ENCODE peak calls at places on chromosomes 6 and 20, in five cellular contexts. G is neural progenitor cell, T is uterus, A is tibial artery, M is H1. R is an unnamed sample.

GRCh38 chr6:135801755-135802154 is 49.7 kb upstream of the PDE7B start:
- DNase-seq in G (no peak), T (no peak), A (no peak), M (no peak), R (no peak)

GRCh38 chr6:6225885-6226284 is 94.6 kb downstream of the F13A1 start:
- DNase-seq in G (no peak), T (no peak), A (no peak), M (no peak), R (no peak)

GRCh38 chr6:15518878-15519277 is 143.9 kb downstream of the DTNBP1 start:
- DNase-seq in G (no peak), T (no peak), A (no peak), M (no peak), R (no peak)

GRCh38 chr20:23205656-23206055 is 119.5 kb upstream of the CD93 start:
- DNase-seq in G (peak), T (peak), A (peak), M (peak), R (peak)

GRCh38 chr6:46056906-46057529 is 41.4 kb upstream of the CLIC5 start:
- DNase-seq in G (no peak), T (no peak), A (no peak), M (no peak), R (no peak)

GRCh38 chr6:24910331-24910849 is 25.4 kb downstream of the RIPOR2 start:
- DNase-seq in G (peak), T (peak), A (no peak), M (peak), R (no peak)

GRCh38 chr6:163963205-163964120 is 548.9 kb downstream of the QKI start:
- DNase-seq in G (no peak), T (no peak), A (no peak), M (no peak), R (no peak)

GRCh38 chr6:114327074-114327473 is 15.7 kb downstream of the HS3ST5 start:
- DNase-seq in G (no peak), T (no peak), A (no peak), M (no peak), R (no peak)

GRCh38 chr6:80163754-80164187 is 57.3 kb downstream of the BCKDHB start:
- DNase-seq in G (no peak), T (no peak), A (no peak), M (no peak), R (no peak)

GRCh38 chr6:149999636-150000035 is 25.7 kb downstream of the RAET1L start:
- DNase-seq in G (no peak), T (no peak), A (no peak), M (no peak), R (no peak)

GRCh38 chr6:166046232-166046631 is 121.4 kb downstream of the TBXT start:
- DNase-seq in G (no peak), T (no peak), A (no peak), M (no peak), R (no peak)

GRCh38 chr6:112833546-112834215 is 486.6 kb downstream of the RFPL4B start:
- DNase-seq in G (no peak), T (no peak), A (no peak), M (no peak), R (no peak)

GRCh38 chr6:14086701-14087100 is 30.9 kb upstream of the CD83 start:
- DNase-seq in G (no peak), T (no peak), A (no peak), M (no peak), R (no peak)

GRCh38 chr6:139037490-139037889 is 8.9 kb downstream of the ABRACL start:
- DNase-seq in G (no peak), T (no peak), A (no peak), M (no peak), R (no peak)

GRCh38 chr6:32604434-32604877 is 14.8 kb upstream of the HLA-DRB1 start:
- DNase-seq in G (no peak), T (no peak), A (no peak), M (no peak), R (no peak)

GRCh38 chr6:130033999-130034814 is 15.8 kb downstream of the L3MBTL3 start:
- DNase-seq in G (no peak), T (peak), A (no peak), M (no peak), R (no peak)

GRCh38 chr6:22003219-22003779 is 293.5 kb downstream of the PRL start:
- DNase-seq in G (no peak), T (no peak), A (no peak), M (no peak), R (no peak)

GRCh38 chr6:140774080-140774505 is 1358.6 kb upstream of the GJE1 start:
- DNase-seq in G (no peak), T (no peak), A (no peak), M (no peak), R (no peak)
- H3K4me3 ChIP-seq in G (no peak), T (no peak), A (no peak), M (no peak), R (no peak)

GRCh38 chr6:41546475-41546865 is 289 bp downstream of the FOXP4 start:
- DNase-seq in G (no peak), T (no peak), A (no peak), M (no peak), R (no peak)
- H3K4me3 ChIP-seq in G (peak), T (peak), A (peak), M (peak), R (peak)

GRCh38 chr6:152637422-152638047 is 373 bp upstream of the SYNE1 start:
- DNase-seq in G (no peak), T (no peak), A (no peak), M (no peak), R (no peak)
- H3K4me3 ChIP-seq in G (peak), T (peak), A (peak), M (peak), R (peak)

GRCh38 chr6:38453302-38453701 is 186.4 kb downstream of the BTBD9 start:
- DNase-seq in G (no peak), T (no peak), A (no peak), M (no peak), R (no peak)

GRCh38 chr6:38452816-38453215 is 186.9 kb downstream of the BTBD9 start:
- DNase-seq in G (no peak), T (no peak), A (no peak), M (no peak), R (no peak)

GRCh38 chr6:38445321-38445720 is 194.4 kb downstream of the BTBD9 start:
- DNase-seq in G (no peak), T (no peak), A (no peak), M (no peak), R (no peak)

GRCh38 chr6:38445912-38446311 is 193.8 kb downstream of the BTBD9 start:
- DNase-seq in G (no peak), T (no peak), A (no peak), M (no peak), R (no peak)

DNA sequence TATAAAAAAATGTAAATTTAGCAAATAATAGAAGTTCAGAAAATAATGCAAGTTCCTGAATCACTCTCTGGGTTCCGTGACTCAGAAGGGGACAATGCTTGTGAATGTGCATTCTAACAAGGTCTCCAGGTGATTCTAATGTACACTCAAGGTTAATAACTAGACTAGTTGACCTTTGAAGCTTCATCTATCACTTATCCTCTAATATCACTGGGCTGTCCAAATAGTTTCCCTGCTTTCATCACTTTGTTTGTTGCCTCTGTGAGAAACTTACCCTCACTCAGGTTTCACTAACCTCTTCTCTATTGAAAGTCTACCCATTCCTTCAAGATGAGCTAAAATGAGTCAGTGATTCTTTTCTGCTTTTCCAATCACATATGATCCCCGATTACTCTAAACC is 189.0 kb downstream of the BTBD9 start:
- DNase-seq in G (no peak), T (no peak), A (no peak), M (no peak), R (no peak)
- H3K4me3 ChIP-seq in G (no peak), T (no peak), A (no peak), M (no peak), R (no peak)

DNA sequence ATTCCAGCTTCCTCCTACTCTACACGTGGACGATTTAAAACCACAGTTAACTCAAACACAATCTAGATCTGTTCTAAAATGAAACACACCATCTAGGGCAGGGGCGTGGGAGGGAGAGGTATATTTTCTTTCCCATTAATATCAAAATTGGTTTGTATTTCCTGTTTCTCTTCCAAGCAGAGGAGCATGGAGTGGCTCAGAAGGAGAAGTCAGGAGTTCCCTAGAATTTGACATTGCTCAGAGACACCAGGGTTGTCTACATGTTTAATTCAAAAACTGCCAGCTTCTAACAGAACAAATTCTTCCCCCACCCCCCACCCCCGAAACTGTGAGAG is 2.3 kb downstream of the PREX1 start:
- DNase-seq in G (no peak), T (no peak), A (no peak), M (no peak), R (no peak)
- H3K4me3 ChIP-seq in G (peak), T (no peak), A (peak), M (peak), R (peak)

GRCh38 chr6:35970181-35970580 is 49.3 kb upstream of the SRPK1 start:
- DNase-seq in G (no peak), T (no peak), A (no peak), M (no peak), R (no peak)
- H3K4me3 ChIP-seq in G (no peak), T (no peak), A (no peak), M (no peak), R (no peak)

R was measured in lung.